ENCODE peak calls at places on chromosomes 7 and 10, in eight cellular contexts. One of them, this sample, is unnamed.
A peak's percentile ranks its signal among the peaks of the same experiment; 100 is the strongest.

GRCh38 chr10:107548301-107548700 is 383.8 kb upstream of the SORCS1 start:
- DNase-seq in GM23338: peak; percentile 32
- DNase-seq in cardiac muscle cell: no peak
- DNase-seq in aorta: no peak
- DNase-seq in breast epithelium: no peak
- DNase-seq in kidney: no peak
- DNase-seq in heart right ventricle: no peak
- DNase-seq in right atrium auricular region: no peak
- DNase-seq in this sample: no peak

GRCh38 chr7:108805808-108806397 is 236.2 kb downstream of the DNAJB9 start:
- DNase-seq in aorta: no peak
- DNase-seq in breast epithelium: no peak
- DNase-seq in right atrium auricular region: no peak
- DNase-seq in cardiac muscle cell: peak; percentile 64
- DNase-seq in heart right ventricle: no peak
- DNase-seq in GM23338: peak; percentile 74
- DNase-seq in kidney: no peak
- DNase-seq in this sample: no peak

GRCh38 chr7:69213882-69214281 is 384.4 kb upstream of the AUTS2 start:
- DNase-seq in heart right ventricle: no peak
- DNase-seq in aorta: peak; percentile 36
- DNase-seq in GM23338: no peak
- DNase-seq in kidney: no peak
- DNase-seq in cardiac muscle cell: no peak
- DNase-seq in right atrium auricular region: no peak
- DNase-seq in breast epithelium: no peak
- DNase-seq in this sample: no peak

GRCh38 chr10:88318803-88319202 is 264.3 kb downstream of the RNLS start:
- DNase-seq in heart right ventricle: no peak
- DNase-seq in kidney: no peak
- DNase-seq in right atrium auricular region: no peak
- DNase-seq in cardiac muscle cell: no peak
- DNase-seq in aorta: no peak
- DNase-seq in GM23338: peak; percentile 62
- DNase-seq in breast epithelium: no peak
- DNase-seq in this sample: no peak

GRCh38 chr10:58995058-58995596 is 181.3 kb upstream of the PHYHIPL start:
- DNase-seq in GM23338: no peak
- DNase-seq in heart right ventricle: no peak
- DNase-seq in breast epithelium: no peak
- DNase-seq in kidney: no peak
- DNase-seq in cardiac muscle cell: no peak
- DNase-seq in aorta: no peak
- DNase-seq in right atrium auricular region: no peak
- DNase-seq in this sample: no peak

GRCh38 chr7:143205560-143206293 is 16.1 kb upstream of the TAS2R40 start:
- DNase-seq in right atrium auricular region: no peak
- DNase-seq in breast epithelium: peak; percentile 30
- DNase-seq in GM23338: no peak
- DNase-seq in heart right ventricle: no peak
- DNase-seq in aorta: no peak
- DNase-seq in cardiac muscle cell: peak; percentile 14
- DNase-seq in kidney: no peak
- DNase-seq in this sample: peak; percentile 54

GRCh38 chr10:117411440-117412428 is 36.5 kb upstream of the PDZD8 start:
- DNase-seq in cardiac muscle cell: no peak
- DNase-seq in aorta: no peak
- DNase-seq in heart right ventricle: no peak
- DNase-seq in GM23338: no peak
- DNase-seq in breast epithelium: no peak
- DNase-seq in right atrium auricular region: no peak
- DNase-seq in kidney: no peak
- DNase-seq in this sample: no peak

GRCh38 chr10:132066186-132066585 is 440 bp downstream of the JAKMIP3 start:
- DNase-seq in right atrium auricular region: peak; percentile 56
- DNase-seq in GM23338: no peak
- DNase-seq in breast epithelium: no peak
- DNase-seq in heart right ventricle: no peak
- DNase-seq in aorta: peak; percentile 34
- DNase-seq in cardiac muscle cell: peak; percentile 23
- DNase-seq in kidney: no peak
- DNase-seq in this sample: no peak

GRCh38 chr10:95741807-95742528 is 14.0 kb upstream of the ENTPD1 start:
- DNase-seq in aorta: no peak
- DNase-seq in right atrium auricular region: peak; percentile 72
- DNase-seq in cardiac muscle cell: peak; percentile 91
- DNase-seq in breast epithelium: no peak
- DNase-seq in heart right ventricle: no peak
- DNase-seq in kidney: no peak
- DNase-seq in GM23338: peak; percentile 59
- DNase-seq in this sample: no peak

GRCh38 chr10:70912556-70912955 is 24.2 kb upstream of the PCBD1 start:
- DNase-seq in heart right ventricle: no peak
- DNase-seq in aorta: peak; percentile 56
- DNase-seq in GM23338: no peak
- DNase-seq in kidney: peak; percentile 16
- DNase-seq in right atrium auricular region: no peak
- DNase-seq in cardiac muscle cell: no peak
- DNase-seq in breast epithelium: no peak
- DNase-seq in this sample: peak; percentile 20

GRCh38 chr7:115937960-115938359 is 92.6 kb downstream of the TFEC start:
- DNase-seq in heart right ventricle: no peak
- DNase-seq in aorta: no peak
- DNase-seq in breast epithelium: no peak
- DNase-seq in cardiac muscle cell: no peak
- DNase-seq in right atrium auricular region: no peak
- DNase-seq in kidney: no peak
- DNase-seq in GM23338: no peak
- DNase-seq in this sample: no peak

GRCh38 chr7:7596156-7596555 is 29.5 kb downstream of the MIOS start:
- DNase-seq in right atrium auricular region: no peak
- DNase-seq in aorta: no peak
- DNase-seq in kidney: no peak
- DNase-seq in GM23338: no peak
- DNase-seq in cardiac muscle cell: no peak
- DNase-seq in heart right ventricle: no peak
- DNase-seq in breast epithelium: no peak
- DNase-seq in this sample: no peak

GRCh38 chr10:14543048-14543903 is 212.6 kb upstream of the FRMD4A start:
- DNase-seq in right atrium auricular region: no peak
- DNase-seq in cardiac muscle cell: peak; percentile 44
- DNase-seq in breast epithelium: no peak
- DNase-seq in aorta: no peak
- DNase-seq in heart right ventricle: no peak
- DNase-seq in kidney: no peak
- DNase-seq in GM23338: no peak
- DNase-seq in this sample: peak; percentile 73

GRCh38 chr10:34861293-34862004 is 46.4 kb upstream of the PARD3 start:
- DNase-seq in right atrium auricular region: no peak
- DNase-seq in cardiac muscle cell: no peak
- DNase-seq in aorta: no peak
- DNase-seq in kidney: no peak
- DNase-seq in heart right ventricle: no peak
- DNase-seq in GM23338: no peak
- DNase-seq in breast epithelium: no peak
- DNase-seq in this sample: peak; percentile 48

GRCh38 chr10:69800665-69801064 is 1.0 kb upstream of the COL13A1 start:
- DNase-seq in breast epithelium: no peak
- DNase-seq in aorta: no peak
- DNase-seq in GM23338: no peak
- DNase-seq in cardiac muscle cell: no peak
- DNase-seq in heart right ventricle: no peak
- DNase-seq in kidney: no peak
- DNase-seq in right atrium auricular region: no peak
- DNase-seq in this sample: no peak

GRCh38 chr10:11875499-11876281 is 52.5 kb downstream of the PROSER2 start:
- DNase-seq in heart right ventricle: peak; percentile 73
- DNase-seq in GM23338: peak; percentile 58
- DNase-seq in breast epithelium: peak; percentile 94
- DNase-seq in kidney: peak; percentile 97
- DNase-seq in right atrium auricular region: peak; percentile 90
- DNase-seq in aorta: peak; percentile 89
- DNase-seq in cardiac muscle cell: peak; percentile 91
- DNase-seq in this sample: peak; percentile 93

GRCh38 chr10:11878776-11879175 is 55.6 kb downstream of the PROSER2 start:
- DNase-seq in breast epithelium: no peak
- DNase-seq in right atrium auricular region: no peak
- DNase-seq in aorta: peak; percentile 64
- DNase-seq in kidney: no peak
- DNase-seq in cardiac muscle cell: no peak
- DNase-seq in GM23338: no peak
- DNase-seq in heart right ventricle: no peak
- DNase-seq in this sample: no peak

GRCh38 chr10:11876805-11877395 is 53.7 kb downstream of the PROSER2 start:
- DNase-seq in heart right ventricle: no peak
- DNase-seq in right atrium auricular region: no peak
- DNase-seq in kidney: no peak
- DNase-seq in aorta: peak; percentile 72
- DNase-seq in cardiac muscle cell: no peak
- DNase-seq in breast epithelium: no peak
- DNase-seq in GM23338: no peak
- DNase-seq in this sample: no peak

GRCh38 chr10:11879387-11880168 is 56.4 kb downstream of the PROSER2 start:
- DNase-seq in GM23338: no peak
- DNase-seq in right atrium auricular region: no peak
- DNase-seq in cardiac muscle cell: no peak
- DNase-seq in aorta: peak; percentile 72
- DNase-seq in kidney: peak; percentile 70
- DNase-seq in breast epithelium: no peak
- DNase-seq in heart right ventricle: no peak
- DNase-seq in this sample: no peak

DNA sequence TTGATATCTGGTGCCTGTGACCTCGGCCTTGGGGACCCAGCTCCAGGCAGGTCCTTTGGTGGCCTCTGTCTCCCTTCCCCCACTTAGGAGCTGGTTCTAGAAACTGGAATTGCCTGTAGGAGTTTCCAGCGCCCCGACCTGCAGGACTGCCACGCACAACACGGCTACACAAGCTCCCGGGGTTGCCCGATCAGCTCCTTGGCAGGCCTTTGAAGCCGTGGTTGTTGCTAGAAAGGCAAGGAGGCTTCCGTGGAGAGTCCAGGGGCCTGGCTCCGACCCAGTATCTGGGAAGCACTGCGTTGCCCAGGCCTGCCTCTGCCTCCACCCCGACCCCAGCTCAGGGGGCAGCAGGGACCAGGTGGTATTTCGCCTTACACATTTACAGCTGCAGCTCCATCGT is 54.4 kb downstream of the PROSER2 start:
- DNase-seq in right atrium auricular region: no peak
- DNase-seq in heart right ventricle: no peak
- DNase-seq in aorta: peak; percentile 50
- DNase-seq in GM23338: no peak
- DNase-seq in breast epithelium: no peak
- DNase-seq in cardiac muscle cell: no peak
- DNase-seq in kidney: no peak
- DNase-seq in this sample: no peak
- H3K4me1 ChIP-seq in right atrium auricular region: peaks cover 23% of the 10 kb centered on the region
- H3K4me1 ChIP-seq in heart right ventricle: peaks cover 22% of the 10 kb centered on the region
- H3K4me1 ChIP-seq in aorta: no peaks in the 10 kb centered on the region
- H3K4me1 ChIP-seq in GM23338: peaks cover 30% of the 10 kb centered on the region
- H3K4me1 ChIP-seq in breast epithelium: peaks cover 4% of the 10 kb centered on the region
- H3K4me1 ChIP-seq in cardiac muscle cell: peaks cover 41% of the 10 kb centered on the region
- H3K4me1 ChIP-seq in kidney: peaks cover 26% of the 10 kb centered on the region
- H3K4me1 ChIP-seq in this sample: peaks cover 25% of the 10 kb centered on the region

DNA sequence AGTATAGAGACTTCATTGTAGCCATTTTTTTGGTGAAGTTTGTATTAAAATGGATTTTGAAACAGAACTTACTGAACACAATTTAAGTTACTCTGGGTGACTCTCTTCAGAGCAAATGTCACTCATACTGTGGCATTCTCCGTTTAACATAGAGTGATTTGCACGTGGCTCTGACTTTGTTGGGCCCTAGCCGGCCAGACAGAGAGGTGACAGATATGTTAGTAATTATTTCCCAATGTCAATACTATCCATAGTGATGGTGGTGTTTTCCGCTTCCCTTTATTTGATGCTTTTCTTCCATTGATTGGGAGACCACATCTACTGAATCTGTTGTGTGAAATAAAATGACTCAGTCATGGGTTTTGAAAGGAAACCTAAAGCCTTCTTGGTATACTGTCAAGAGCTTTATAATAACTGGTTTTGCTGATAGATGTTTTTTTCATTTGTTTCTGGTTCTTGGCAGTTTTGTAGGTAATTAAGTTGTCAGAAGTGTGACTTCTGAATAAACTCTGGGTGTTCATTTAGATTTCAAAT is 7.4 kb downstream of the AVL9 start:
- DNase-seq in right atrium auricular region: no peak
- DNase-seq in GM23338: no peak
- DNase-seq in aorta: no peak
- DNase-seq in kidney: no peak
- DNase-seq in breast epithelium: no peak
- DNase-seq in heart right ventricle: no peak
- DNase-seq in cardiac muscle cell: no peak
- DNase-seq in this sample: no peak
- H3K4me1 ChIP-seq in right atrium auricular region: peaks cover 19% of the 10 kb centered on the region
- H3K4me1 ChIP-seq in GM23338: peaks cover 23% of the 10 kb centered on the region
- H3K4me1 ChIP-seq in aorta: peaks cover 9% of the 10 kb centered on the region
- H3K4me1 ChIP-seq in kidney: no peaks in the 10 kb centered on the region
- H3K4me1 ChIP-seq in breast epithelium: no peaks in the 10 kb centered on the region
- H3K4me1 ChIP-seq in heart right ventricle: peaks cover 46% of the 10 kb centered on the region
- H3K4me1 ChIP-seq in cardiac muscle cell: peaks cover 6% of the 10 kb centered on the region
- H3K4me1 ChIP-seq in this sample: peaks cover 41% of the 10 kb centered on the region

GRCh38 chr10:24255907-24256306 is 47.0 kb downstream of the KIAA1217 start:
- DNase-seq in heart right ventricle: peak; percentile 25
- DNase-seq in GM23338: no peak
- DNase-seq in kidney: no peak
- DNase-seq in aorta: no peak
- DNase-seq in cardiac muscle cell: no peak
- DNase-seq in breast epithelium: peak; percentile 91
- DNase-seq in right atrium auricular region: no peak
- DNase-seq in this sample: no peak
- H3K4me1 ChIP-seq in heart right ventricle: peaks cover 41% of the 10 kb centered on the region
- H3K4me1 ChIP-seq in GM23338: peaks cover 40% of the 10 kb centered on the region
- H3K4me1 ChIP-seq in kidney: peaks cover 16% of the 10 kb centered on the region
- H3K4me1 ChIP-seq in aorta: no peaks in the 10 kb centered on the region
- H3K4me1 ChIP-seq in cardiac muscle cell: peaks cover 30% of the 10 kb centered on the region
- H3K4me1 ChIP-seq in breast epithelium: peaks cover 11% of the 10 kb centered on the region
- H3K4me1 ChIP-seq in right atrium auricular region: peaks cover 56% of the 10 kb centered on the region
- H3K4me1 ChIP-seq in this sample: peaks cover 12% of the 10 kb centered on the region

GRCh38 chr7:128391805-128392204 is 18.0 kb downstream of the IMPDH1 start:
- DNase-seq in cardiac muscle cell: no peak
- DNase-seq in GM23338: no peak
- DNase-seq in right atrium auricular region: no peak
- DNase-seq in aorta: no peak
- DNase-seq in kidney: peak; percentile 49
- DNase-seq in breast epithelium: no peak
- DNase-seq in heart right ventricle: no peak
- DNase-seq in this sample: no peak
- H3K4me1 ChIP-seq in cardiac muscle cell: peaks cover 3% of the 10 kb centered on the region
- H3K4me1 ChIP-seq in GM23338: peaks cover 4% of the 10 kb centered on the region
- H3K4me1 ChIP-seq in right atrium auricular region: no peaks in the 10 kb centered on the region
- H3K4me1 ChIP-seq in aorta: no peaks in the 10 kb centered on the region
- H3K4me1 ChIP-seq in kidney: no peaks in the 10 kb centered on the region
- H3K4me1 ChIP-seq in breast epithelium: no peaks in the 10 kb centered on the region
- H3K4me1 ChIP-seq in heart right ventricle: peaks cover 8% of the 10 kb centered on the region
- H3K4me1 ChIP-seq in this sample: peaks cover 4% of the 10 kb centered on the region